ENCODE peak calls at places on chromosomes 12 and 14, in nine cellular contexts. One of them, this sample, is unnamed.

GRCh38 chr12:46933947-46934346 is 108.2 kb upstream of the SLC38A4 start:
- DNase-seq in GM23338: peak
- DNase-seq in AG09319: no peak
- DNase-seq in heart left ventricle: no peak
- DNase-seq in progenitor cell of endocrine pancreas: no peak
- DNase-seq in neural progenitor cell: peak
- DNase-seq in GM10248: peak
- DNase-seq in AG10803: peak
- DNase-seq in AG04449: no peak
- DNase-seq in this sample: no peak

GRCh38 chr12:87756111-87756510 is 273.1 kb downstream of the C12orf50 start:
- DNase-seq in GM23338: no peak
- DNase-seq in AG09319: peak
- DNase-seq in heart left ventricle: no peak
- DNase-seq in progenitor cell of endocrine pancreas: no peak
- DNase-seq in neural progenitor cell: no peak
- DNase-seq in GM10248: no peak
- DNase-seq in AG10803: peak
- DNase-seq in AG04449: peak
- DNase-seq in this sample: no peak

GRCh38 chr12:54383041-54383609 is 1.4 kb downstream of the ZNF385A start:
- DNase-seq in GM23338: no peak
- DNase-seq in AG09319: peak
- DNase-seq in heart left ventricle: no peak
- DNase-seq in progenitor cell of endocrine pancreas: no peak
- DNase-seq in neural progenitor cell: no peak
- DNase-seq in GM10248: no peak
- DNase-seq in AG10803: peak
- DNase-seq in AG04449: peak
- DNase-seq in this sample: peak

GRCh38 chr14:39431416-39432178 is 636 bp downstream of the FBXO33 start:
- DNase-seq in GM23338: peak
- DNase-seq in AG09319: no peak
- DNase-seq in heart left ventricle: peak
- DNase-seq in progenitor cell of endocrine pancreas: peak
- DNase-seq in neural progenitor cell: peak
- DNase-seq in GM10248: peak
- DNase-seq in AG10803: peak
- DNase-seq in AG04449: no peak
- DNase-seq in this sample: peak

GRCh38 chr12:1662761-1663439 is 28.0 kb upstream of the ADIPOR2 start:
- DNase-seq in GM23338: peak
- DNase-seq in AG09319: no peak
- DNase-seq in heart left ventricle: no peak
- DNase-seq in progenitor cell of endocrine pancreas: peak
- DNase-seq in neural progenitor cell: peak
- DNase-seq in GM10248: peak
- DNase-seq in AG10803: peak
- DNase-seq in AG04449: no peak
- DNase-seq in this sample: peak

GRCh38 chr14:74927225-74927624 is 4.2 kb upstream of the RPS6KL1 start:
- DNase-seq in GM23338: no peak
- DNase-seq in AG09319: no peak
- DNase-seq in heart left ventricle: no peak
- DNase-seq in progenitor cell of endocrine pancreas: no peak
- DNase-seq in neural progenitor cell: no peak
- DNase-seq in GM10248: no peak
- DNase-seq in AG10803: no peak
- DNase-seq in AG04449: no peak
- DNase-seq in this sample: no peak

GRCh38 chr14:99467338-99468075 is 13.2 kb downstream of the SETD3 start:
- DNase-seq in GM23338: no peak
- DNase-seq in AG09319: no peak
- DNase-seq in heart left ventricle: no peak
- DNase-seq in progenitor cell of endocrine pancreas: no peak
- DNase-seq in neural progenitor cell: no peak
- DNase-seq in GM10248: no peak
- DNase-seq in AG10803: no peak
- DNase-seq in AG04449: no peak
- DNase-seq in this sample: no peak

GRCh38 chr14:81388236-81388801 is 11.8 kb downstream of the STON2 start:
- DNase-seq in GM23338: no peak
- DNase-seq in AG09319: no peak
- DNase-seq in heart left ventricle: no peak
- DNase-seq in progenitor cell of endocrine pancreas: no peak
- DNase-seq in neural progenitor cell: peak
- DNase-seq in GM10248: no peak
- DNase-seq in AG10803: no peak
- DNase-seq in AG04449: no peak
- DNase-seq in this sample: no peak

GRCh38 chr12:31118347-31118830 is 44.7 kb downstream of the DDX11 start:
- DNase-seq in GM23338: peak
- DNase-seq in AG09319: no peak
- DNase-seq in heart left ventricle: no peak
- DNase-seq in progenitor cell of endocrine pancreas: no peak
- DNase-seq in neural progenitor cell: peak
- DNase-seq in GM10248: peak
- DNase-seq in AG10803: no peak
- DNase-seq in AG04449: no peak
- DNase-seq in this sample: peak

GRCh38 chr14:91374897-91375747 is 42.5 kb downstream of the CCDC88C start:
- DNase-seq in GM23338: peak
- DNase-seq in AG09319: no peak
- DNase-seq in heart left ventricle: no peak
- DNase-seq in progenitor cell of endocrine pancreas: no peak
- DNase-seq in neural progenitor cell: peak
- DNase-seq in GM10248: no peak
- DNase-seq in AG10803: no peak
- DNase-seq in AG04449: no peak
- DNase-seq in this sample: no peak

GRCh38 chr14:71855399-71856036 is 76.7 kb upstream of the RGS6 start:
- DNase-seq in GM23338: peak
- DNase-seq in AG09319: peak
- DNase-seq in heart left ventricle: peak
- DNase-seq in progenitor cell of endocrine pancreas: peak
- DNase-seq in neural progenitor cell: peak
- DNase-seq in GM10248: peak
- DNase-seq in AG10803: peak
- DNase-seq in AG04449: peak
- DNase-seq in this sample: peak

GRCh38 chr12:28051516-28052456 is 79.3 kb upstream of the PTHLH start:
- DNase-seq in GM23338: no peak
- DNase-seq in AG09319: peak
- DNase-seq in heart left ventricle: no peak
- DNase-seq in progenitor cell of endocrine pancreas: no peak
- DNase-seq in neural progenitor cell: no peak
- DNase-seq in GM10248: no peak
- DNase-seq in AG10803: peak
- DNase-seq in AG04449: no peak
- DNase-seq in this sample: no peak

GRCh38 chr14:21095430-21096205 is 2.8 kb downstream of the ZNF219 start:
- DNase-seq in GM23338: peak
- DNase-seq in AG09319: no peak
- DNase-seq in heart left ventricle: no peak
- DNase-seq in progenitor cell of endocrine pancreas: no peak
- DNase-seq in neural progenitor cell: peak
- DNase-seq in GM10248: no peak
- DNase-seq in AG10803: peak
- DNase-seq in AG04449: no peak
- DNase-seq in this sample: no peak

GRCh38 chr14:50533806-50534205 is 1.4 kb upstream of the MAP4K5 start:
- DNase-seq in GM23338: no peak
- DNase-seq in AG09319: no peak
- DNase-seq in heart left ventricle: no peak
- DNase-seq in progenitor cell of endocrine pancreas: no peak
- DNase-seq in neural progenitor cell: no peak
- DNase-seq in GM10248: no peak
- DNase-seq in AG10803: peak
- DNase-seq in AG04449: no peak
- DNase-seq in this sample: no peak

GRCh38 chr12:122505419-122506051 is 4.8 kb upstream of the ZCCHC8 start:
- DNase-seq in GM23338: no peak
- DNase-seq in AG09319: no peak
- DNase-seq in heart left ventricle: no peak
- DNase-seq in progenitor cell of endocrine pancreas: no peak
- DNase-seq in neural progenitor cell: no peak
- DNase-seq in GM10248: no peak
- DNase-seq in AG10803: peak
- DNase-seq in AG04449: no peak
- DNase-seq in this sample: no peak

GRCh38 chr12:98763656-98764055 is 118.6 kb downstream of the APAF1 start:
- DNase-seq in GM23338: no peak
- DNase-seq in AG09319: no peak
- DNase-seq in heart left ventricle: no peak
- DNase-seq in progenitor cell of endocrine pancreas: no peak
- DNase-seq in neural progenitor cell: no peak
- DNase-seq in GM10248: no peak
- DNase-seq in AG10803: no peak
- DNase-seq in AG04449: no peak
- DNase-seq in this sample: no peak

GRCh38 chr14:74867673-74868072 is 8.3 kb downstream of the PROX2 start:
- DNase-seq in GM23338: no peak
- DNase-seq in AG09319: peak
- DNase-seq in heart left ventricle: no peak
- DNase-seq in progenitor cell of endocrine pancreas: no peak
- DNase-seq in neural progenitor cell: no peak
- DNase-seq in GM10248: no peak
- DNase-seq in AG10803: peak
- DNase-seq in AG04449: no peak
- DNase-seq in this sample: peak

GRCh38 chr14:82223276-82223675 is 689.6 kb upstream of the SEL1L start:
- DNase-seq in GM23338: no peak
- DNase-seq in AG09319: no peak
- DNase-seq in heart left ventricle: no peak
- DNase-seq in progenitor cell of endocrine pancreas: no peak
- DNase-seq in neural progenitor cell: no peak
- DNase-seq in GM10248: no peak
- DNase-seq in AG10803: no peak
- DNase-seq in AG04449: no peak
- DNase-seq in this sample: no peak

GRCh38 chr14:77268989-77269595 is 1.9 kb downstream of the NGB start:
- DNase-seq in GM23338: peak
- DNase-seq in AG09319: no peak
- DNase-seq in heart left ventricle: no peak
- DNase-seq in progenitor cell of endocrine pancreas: no peak
- DNase-seq in neural progenitor cell: no peak
- DNase-seq in GM10248: no peak
- DNase-seq in AG10803: no peak
- DNase-seq in AG04449: no peak
- DNase-seq in this sample: no peak

GRCh38 chr14:96698846-96699543 is 98.2 kb upstream of the VRK1 start:
- DNase-seq in GM23338: no peak
- DNase-seq in AG09319: no peak
- DNase-seq in heart left ventricle: no peak
- DNase-seq in progenitor cell of endocrine pancreas: no peak
- DNase-seq in neural progenitor cell: no peak
- DNase-seq in GM10248: peak
- DNase-seq in AG10803: no peak
- DNase-seq in AG04449: no peak
- DNase-seq in this sample: peak

GRCh38 chr12:11615481-11615880 is 34.0 kb upstream of the ETV6 start:
- DNase-seq in GM23338: no peak
- DNase-seq in AG09319: no peak
- DNase-seq in heart left ventricle: no peak
- DNase-seq in progenitor cell of endocrine pancreas: no peak
- DNase-seq in neural progenitor cell: no peak
- DNase-seq in GM10248: no peak
- DNase-seq in AG10803: no peak
- DNase-seq in AG04449: no peak
- DNase-seq in this sample: no peak

GRCh38 chr12:69265205-69265604 is 25.8 kb downstream of the CPSF6 start:
- DNase-seq in GM23338: no peak
- DNase-seq in AG09319: no peak
- DNase-seq in heart left ventricle: no peak
- DNase-seq in progenitor cell of endocrine pancreas: no peak
- DNase-seq in neural progenitor cell: no peak
- DNase-seq in GM10248: no peak
- DNase-seq in AG10803: no peak
- DNase-seq in AG04449: no peak
- DNase-seq in this sample: no peak

GRCh38 chr14:88490168-88490567 is 64.6 kb downstream of the PTPN21 start:
- DNase-seq in GM23338: peak
- DNase-seq in AG09319: no peak
- DNase-seq in heart left ventricle: no peak
- DNase-seq in progenitor cell of endocrine pancreas: no peak
- DNase-seq in neural progenitor cell: no peak
- DNase-seq in GM10248: no peak
- DNase-seq in AG10803: no peak
- DNase-seq in AG04449: no peak
- DNase-seq in this sample: no peak
- TF ChIP-seq CTCF in GM23338: peak
- TF ChIP-seq CTCF in AG09319: no peak
- TF ChIP-seq CTCF in heart left ventricle: no peak
- TF ChIP-seq CTCF in progenitor cell of endocrine pancreas: no peak
- TF ChIP-seq CTCF in neural progenitor cell: no peak
- TF ChIP-seq CTCF in GM10248: no peak
- TF ChIP-seq CTCF in AG10803: no peak
- TF ChIP-seq CTCF in AG04449: no peak
- TF ChIP-seq CTCF in this sample: no peak

GRCh38 chr14:31897581-31898186 is 179.4 kb upstream of the ARHGAP5 start:
- DNase-seq in GM23338: no peak
- DNase-seq in AG09319: no peak
- DNase-seq in heart left ventricle: no peak
- DNase-seq in progenitor cell of endocrine pancreas: no peak
- DNase-seq in neural progenitor cell: peak
- DNase-seq in GM10248: no peak
- DNase-seq in AG10803: peak
- DNase-seq in AG04449: no peak
- DNase-seq in this sample: no peak
- TF ChIP-seq CTCF in GM23338: peak
- TF ChIP-seq CTCF in AG09319: peak
- TF ChIP-seq CTCF in heart left ventricle: no peak
- TF ChIP-seq CTCF in progenitor cell of endocrine pancreas: no peak
- TF ChIP-seq CTCF in neural progenitor cell: no peak
- TF ChIP-seq CTCF in GM10248: no peak
- TF ChIP-seq CTCF in AG10803: peak
- TF ChIP-seq CTCF in AG04449: no peak
- TF ChIP-seq CTCF in this sample: no peak

DNA sequence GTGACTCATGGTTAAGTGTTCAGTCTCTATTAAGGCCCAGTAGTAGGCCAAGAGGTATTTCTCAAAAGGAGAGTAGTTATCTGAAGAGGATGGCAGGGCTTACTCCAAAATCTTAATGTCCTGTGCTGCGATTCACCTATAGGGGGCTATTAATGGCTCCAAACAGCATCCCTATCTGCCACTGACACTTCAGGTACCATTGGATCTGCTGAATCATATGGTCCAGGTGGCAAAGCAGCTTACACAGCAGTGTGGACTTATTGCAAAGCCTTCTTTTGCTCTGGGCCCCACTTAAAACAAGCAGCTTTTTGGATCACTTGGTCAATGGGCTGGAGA is 60.8 kb upstream of the ATP2B1 start:
- DNase-seq in GM23338: peak
- DNase-seq in AG09319: no peak
- DNase-seq in heart left ventricle: no peak
- DNase-seq in progenitor cell of endocrine pancreas: no peak
- DNase-seq in neural progenitor cell: no peak
- DNase-seq in GM10248: no peak
- DNase-seq in AG10803: no peak
- DNase-seq in AG04449: no peak
- DNase-seq in this sample: no peak
- TF ChIP-seq CTCF in GM23338: peak
- TF ChIP-seq CTCF in AG09319: no peak
- TF ChIP-seq CTCF in heart left ventricle: no peak
- TF ChIP-seq CTCF in progenitor cell of endocrine pancreas: no peak
- TF ChIP-seq CTCF in neural progenitor cell: no peak
- TF ChIP-seq CTCF in GM10248: no peak
- TF ChIP-seq CTCF in AG10803: peak
- TF ChIP-seq CTCF in AG04449: no peak
- TF ChIP-seq CTCF in this sample: no peak

GRCh38 chr12:49998453-49998852 is 25.7 kb downstream of the AQP6 start:
- DNase-seq in GM23338: no peak
- DNase-seq in AG09319: no peak
- DNase-seq in heart left ventricle: no peak
- DNase-seq in progenitor cell of endocrine pancreas: no peak
- DNase-seq in neural progenitor cell: no peak
- DNase-seq in GM10248: no peak
- DNase-seq in AG10803: no peak
- DNase-seq in AG04449: no peak
- DNase-seq in this sample: no peak
- TF ChIP-seq CTCF in GM23338: peak
- TF ChIP-seq CTCF in AG09319: no peak
- TF ChIP-seq CTCF in heart left ventricle: no peak
- TF ChIP-seq CTCF in progenitor cell of endocrine pancreas: no peak
- TF ChIP-seq CTCF in neural progenitor cell: no peak
- TF ChIP-seq CTCF in GM10248: no peak
- TF ChIP-seq CTCF in AG10803: no peak
- TF ChIP-seq CTCF in AG04449: no peak
- TF ChIP-seq CTCF in this sample: no peak

This sample was measured in activated CD8-positive, alpha-beta T cell treated with anti-CD3 and anti-CD28 coated beads for 36 hours.